ENCODE peak calls at places on chromosomes 1 and 21, in six cellular contexts. Q, M, T, R, S and V are unnamed samples.

GRCh38 chr1:163275222-163275621 is 46.5 kb upstream of the NUF2 start:
- DNase-seq in R (no peak), T (no peak), S (no peak), Q (peak; percentile 21), M (no peak), V (no peak)

GRCh38 chr1:15816674-15817073 is 9.2 kb upstream of the UQCRHL start:
- DNase-seq in M (no peak), T (no peak), S (no peak), Q (peak; percentile 34), R (no peak), V (no peak)

GRCh38 chr1:159960721-159961381 is 6.8 kb upstream of the SLAMF9 start:
- DNase-seq in R (no peak), S (no peak), T (peak; percentile 72), Q (peak; percentile 97), M (peak; percentile 39), V (peak; percentile 80)

GRCh38 chr1:89941110-89941770 is 53.7 kb upstream of the ZNF326 start:
- DNase-seq in R (no peak), M (no peak), T (no peak), Q (no peak), S (no peak), V (no peak)

GRCh38 chr1:233600488-233600887 is 13.4 kb upstream of the KCNK1 start:
- DNase-seq in M (no peak), R (no peak), Q (no peak), S (no peak), T (no peak), V (no peak)

GRCh38 chr1:36446261-36446660 is 4.0 kb downstream of the OSCP1 start:
- DNase-seq in S (no peak), T (no peak), R (no peak), M (peak; percentile 10), Q (no peak), V (no peak)

GRCh38 chr1:170214117-170214979 is 68.6 kb downstream of the NTMT2 start:
- DNase-seq in S (no peak), T (no peak), M (no peak), R (no peak), Q (no peak), V (peak; percentile 53)

GRCh38 chr21:25967566-25968438 is 202.8 kb downstream of the APP start:
- DNase-seq in T (no peak), M (peak; percentile 12), R (peak; percentile 20), Q (no peak), S (no peak), V (no peak)

GRCh38 chr1:182962554-182963115 is 9.7 kb upstream of the SHCBP1L start:
- DNase-seq in M (peak; percentile 86), Q (peak; percentile 97), S (no peak), T (peak; percentile 78), R (peak; percentile 5), V (peak; percentile 90)

GRCh38 chr1:182347019-182347418 is 44.6 kb downstream of the GLUL start:
- DNase-seq in S (no peak), R (no peak), T (no peak), M (no peak), Q (no peak), V (no peak)

GRCh38 chr1:210857724-210858123 is 276.2 kb downstream of the KCNH1 start:
- DNase-seq in M (no peak), R (no peak), S (no peak), Q (no peak), T (no peak), V (no peak)

GRCh38 chr21:33149166-33149565 is 79.2 kb downstream of the OLIG1 start:
- DNase-seq in M (no peak), Q (no peak), T (no peak), R (no peak), S (no peak), V (no peak)
- H3K4me1 ChIP-seq in M (no peaks in the 10 kb centered on the region), Q (no peaks in the 10 kb centered on the region), T (no peaks in the 10 kb centered on the region), R (no peaks in the 10 kb centered on the region), S (no peaks in the 10 kb centered on the region), V (no peaks in the 10 kb centered on the region)

GRCh38 chr1:236677641-236678235 is 8.6 kb upstream of the ACTN2 start:
- DNase-seq in M (no peak), T (no peak), Q (no peak), S (no peak), R (no peak), V (no peak)

GRCh38 chr1:236670060-236670459 is 16.2 kb upstream of the ACTN2 start:
- DNase-seq in R (no peak), S (no peak), T (no peak), M (no peak), Q (no peak), V (no peak)

DNA sequence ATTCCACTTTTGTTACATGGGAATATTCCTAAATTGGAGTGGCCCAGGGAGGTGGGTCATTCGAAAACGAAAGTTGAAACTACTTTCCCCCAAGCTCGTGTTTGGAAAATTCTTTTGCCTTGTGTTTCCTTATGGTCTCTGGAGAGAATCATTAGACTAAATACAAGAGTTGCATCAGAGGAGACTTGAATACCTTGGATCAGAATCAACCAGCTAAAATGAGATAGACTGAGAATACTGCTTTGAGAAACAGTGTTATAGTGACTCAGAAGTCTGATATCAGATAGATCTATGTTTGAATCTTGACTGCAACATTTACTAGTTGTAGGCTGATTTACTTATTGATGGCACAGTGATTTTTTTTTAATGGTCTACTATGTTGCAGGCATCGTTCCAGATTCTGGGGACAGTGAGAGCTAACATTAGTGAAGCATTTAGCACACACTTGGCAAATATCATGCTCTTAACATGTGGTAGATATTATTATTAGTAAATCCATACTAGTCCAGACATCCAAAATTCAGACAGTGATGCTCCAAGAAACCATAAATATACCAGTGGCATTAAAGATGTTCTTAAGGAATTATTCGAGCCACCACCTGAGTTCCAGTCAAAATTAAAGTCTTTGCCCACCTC is 12.9 kb upstream of the ACTN2 start:
- DNase-seq in Q (peak; percentile 25), T (no peak), S (no peak), R (no peak), M (no peak), V (no peak)
- H3K27me3 ChIP-seq in Q (no peaks in the 10 kb centered on the region), T (no peaks in the 10 kb centered on the region), S (peaks cover 9% of the 10 kb centered on the region), R (no peaks in the 10 kb centered on the region), M (no peaks in the 10 kb centered on the region), V (no peaks in the 10 kb centered on the region)

GRCh38 chr1:101915597-101915996 is 81.1 kb downstream of the OLFM3 start:
- DNase-seq in M (no peak), R (no peak), S (no peak), T (no peak), Q (no peak), V (no peak)
- H3K4me1 ChIP-seq in M (no peaks in the 10 kb centered on the region), R (no peaks in the 10 kb centered on the region), S (no peaks in the 10 kb centered on the region), T (no peaks in the 10 kb centered on the region), Q (no peaks in the 10 kb centered on the region), V (no peaks in the 10 kb centered on the region)

GRCh38 chr1:18632711-18633427 is 2.2 kb downstream of the PAX7 start:
- DNase-seq in S (no peak), T (no peak), R (no peak), M (no peak), Q (no peak), V (no peak)
- H3K27me3 ChIP-seq in S (peaks cover 34% of the 10 kb centered on the region), T (peaks cover 62% of the 10 kb centered on the region), R (no peaks in the 10 kb centered on the region), M (no peaks in the 10 kb centered on the region), Q (peaks cover 88% of the 10 kb centered on the region), V (no peaks in the 10 kb centered on the region)

GRCh38 chr1:165896277-165896676 is 68.9 kb downstream of the UCK2 start:
- DNase-seq in M (no peak), R (no peak), S (no peak), Q (peak; percentile 98), T (no peak), V (peak; percentile 81)
- H3K4me1 ChIP-seq in M (peaks cover 24% of the 10 kb centered on the region), R (no peaks in the 10 kb centered on the region), S (no peaks in the 10 kb centered on the region), Q (peaks cover 82% of the 10 kb centered on the region), T (peaks cover 16% of the 10 kb centered on the region), V (no peaks in the 10 kb centered on the region)

GRCh38 chr21:37045139-37045538 is 27.7 kb downstream of the PIGP start:
- DNase-seq in Q (no peak), S (no peak), T (no peak), M (no peak), R (peak; percentile 12), V (no peak)
- H3K27me3 ChIP-seq in Q (no peaks in the 10 kb centered on the region), S (no peaks in the 10 kb centered on the region), T (no peaks in the 10 kb centered on the region), M (no peaks in the 10 kb centered on the region), R (no peaks in the 10 kb centered on the region), V (no peaks in the 10 kb centered on the region)

GRCh38 chr1:54332781-54333585 is 73.2 kb downstream of the SSBP3 start:
- DNase-seq in M (no peak), R (no peak), Q (no peak), T (no peak), S (no peak), V (no peak)

GRCh38 chr1:54335396-54336056 is 70.7 kb downstream of the SSBP3 start:
- DNase-seq in T (peak; percentile 57), S (no peak), M (peak; percentile 57), Q (peak; percentile 96), R (no peak), V (peak; percentile 81)

GRCh38 chr1:54337034-54337433 is 69.2 kb downstream of the SSBP3 start:
- DNase-seq in Q (no peak), M (no peak), R (no peak), S (no peak), T (no peak), V (no peak)

GRCh38 chr1:54336121-54336520 is 70.1 kb downstream of the SSBP3 start:
- DNase-seq in R (no peak), Q (no peak), M (no peak), S (no peak), T (no peak), V (no peak)

GRCh38 chr1:54334996-54335395 is 71.2 kb downstream of the SSBP3 start:
- DNase-seq in S (no peak), M (no peak), T (no peak), Q (peak; percentile 73), R (no peak), V (no peak)
- H3K4me1 ChIP-seq in S (peaks cover 38% of the 10 kb centered on the region), M (peaks cover 49% of the 10 kb centered on the region), T (peaks cover 82% of the 10 kb centered on the region), Q (peaks cover 37% of the 10 kb centered on the region), R (peaks cover 30% of the 10 kb centered on the region), V (no peaks in the 10 kb centered on the region)

GRCh38 chr1:29389533-29390041 is 153.3 kb downstream of the PTPRU start:
- DNase-seq in R (no peak), S (no peak), M (no peak), T (no peak), Q (no peak), V (no peak)

GRCh38 chr1:29387210-29387609 is 150.9 kb downstream of the PTPRU start:
- DNase-seq in T (no peak), M (no peak), R (no peak), Q (no peak), S (no peak), V (no peak)

GRCh38 chr1:29388884-29389283 is 152.6 kb downstream of the PTPRU start:
- DNase-seq in Q (no peak), M (no peak), R (no peak), T (no peak), S (no peak), V (no peak)

GRCh38 chr1:29390075-29390474 is 153.8 kb downstream of the PTPRU start:
- DNase-seq in R (no peak), S (no peak), M (no peak), Q (no peak), T (no peak), V (no peak)

DNA sequence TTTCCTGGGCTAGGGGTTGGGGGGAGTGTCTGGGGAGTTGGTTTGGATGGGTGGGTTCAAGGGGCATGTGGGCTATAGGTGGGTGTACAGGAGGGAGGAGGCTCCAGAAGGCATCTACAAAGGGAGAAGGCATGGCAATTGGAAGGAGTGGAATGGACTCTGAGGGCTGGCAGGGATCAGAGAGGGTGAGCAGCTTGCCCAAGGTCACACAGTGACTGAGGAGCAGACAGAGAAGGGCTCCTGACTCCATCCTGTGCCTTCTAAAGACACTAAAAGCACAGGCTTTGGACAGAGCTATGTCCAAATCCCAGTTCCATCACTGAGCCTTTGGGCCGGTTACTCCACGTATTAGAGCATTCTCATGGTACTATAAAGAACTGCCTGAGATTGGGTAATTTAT is 151.8 kb downstream of the PTPRU start:
- DNase-seq in S (no peak), Q (no peak), M (no peak), R (no peak), T (no peak), V (no peak)
- H3K27me3 ChIP-seq in S (peaks cover 3% of the 10 kb centered on the region), Q (no peaks in the 10 kb centered on the region), M (no peaks in the 10 kb centered on the region), R (no peaks in the 10 kb centered on the region), T (no peaks in the 10 kb centered on the region), V (no peaks in the 10 kb centered on the region)